ENCODE peak calls at places on chromosome 18, in six cellular contexts. F is iPS DF 6.9; J is CD4-positive, alpha-beta memory T cell; G is mesendoderm; W is astrocyte of the cerebellum; Y is A549. K is an unnamed sample.

GRCh38 chr18:23487738-23488625 is 15.3 kb upstream of the RMC1 start:
- DNase-seq in F (no peak), J (no peak), G (no peak), W (no peak), Y (no peak), K (no peak)

GRCh38 chr18:50700245-50701165 is 119.3 kb downstream of the MRO start:
- DNase-seq in F (no peak), J (no peak), G (peak), W (no peak), Y (no peak), K (no peak)

GRCh38 chr18:77234504-77235365 is 14.9 kb upstream of the GALR1 start:
- DNase-seq in F (no peak), J (no peak), G (no peak), W (no peak), Y (no peak), K (no peak)

GRCh38 chr18:23228102-23229051 is 93.1 kb downstream of the CABLES1 start:
- DNase-seq in F (no peak), J (no peak), G (peak), W (no peak), Y (no peak), K (no peak)

GRCh38 chr18:62730926-62731325 is 15.6 kb downstream of the PHLPP1 start:
- DNase-seq in F (no peak), J (no peak), G (no peak), W (no peak), Y (no peak), K (no peak)

GRCh38 chr18:50125456-50125855 is 69.5 kb downstream of the MYO5B start:
- DNase-seq in F (no peak), J (no peak), G (no peak), W (no peak), Y (no peak), K (no peak)

GRCh38 chr18:47754311-47755101 is 176.0 kb downstream of the SMAD2 start:
- DNase-seq in F (peak), J (peak), G (peak), W (no peak), Y (peak), K (no peak)

GRCh38 chr18:77133051-77133919 is 702 bp upstream of the MBP start:
- DNase-seq in F (no peak), J (no peak), G (peak), W (no peak), Y (no peak), K (no peak)

GRCh38 chr18:75048776-75049454 is 160.0 kb downstream of the PTGR3 start:
- DNase-seq in F (no peak), J (no peak), G (no peak), W (no peak), Y (no peak), K (no peak)

GRCh38 chr18:38369772-38370690 is 804.4 kb upstream of the CELF4 start:
- DNase-seq in F (no peak), J (no peak), G (no peak), W (no peak), Y (no peak), K (no peak)

GRCh38 chr18:70190529-70190928 is 15.0 kb downstream of the RTTN start:
- DNase-seq in F (no peak), J (no peak), G (no peak), W (no peak), Y (no peak), K (no peak)

GRCh38 chr18:67599277-67599676 is 82.8 kb upstream of the DSEL start:
- DNase-seq in F (no peak), J (no peak), G (no peak), W (peak), Y (no peak), K (no peak)

GRCh38 chr18:5057348-5058012 is 139.6 kb downstream of the AKAIN1 start:
- DNase-seq in F (peak), J (peak), G (peak), W (peak), Y (peak), K (no peak)

GRCh38 chr18:48803951-48804855 is 146.6 kb downstream of the SMAD7 start:
- DNase-seq in F (no peak), J (no peak), G (no peak), W (no peak), Y (no peak), K (no peak)

GRCh38 chr18:69636529-69637301 is 236.0 kb downstream of the DOK6 start:
- DNase-seq in F (peak), J (peak), G (peak), W (no peak), Y (no peak), K (no peak)

GRCh38 chr18:36809590-36810381 is 19.0 kb downstream of the TPGS2 start:
- DNase-seq in F (peak), J (peak), G (peak), W (peak), Y (peak), K (no peak)

GRCh38 chr18:64747803-64748202 is 598.9 kb upstream of the LINC00305 start:
- DNase-seq in F (no peak), J (no peak), G (peak), W (no peak), Y (no peak), K (no peak)

GRCh38 chr18:62880034-62880433 is 164.7 kb downstream of the PHLPP1 start:
- DNase-seq in F (no peak), J (no peak), G (no peak), W (no peak), Y (no peak), K (no peak)

GRCh38 chr18:79567481-79568147 is 112.0 kb upstream of the CTDP1 start:
- DNase-seq in F (peak), J (no peak), G (peak), W (peak), Y (no peak), K (peak)

GRCh38 chr18:23977103-23977502 is 37.5 kb upstream of the TTC39C start:
- DNase-seq in F (no peak), J (no peak), G (no peak), W (no peak), Y (no peak), K (no peak)

GRCh38 chr18:61608306-61608705 is 275.1 kb downstream of the CDH20 start:
- DNase-seq in F (no peak), J (no peak), G (no peak), W (no peak), Y (no peak), K (no peak)

GRCh38 chr18:487371-487770 is 13.1 kb downstream of the COLEC12 start:
- DNase-seq in F (no peak), J (no peak), G (no peak), W (no peak), Y (no peak), K (no peak)

GRCh38 chr18:5052491-5052890 is 144.6 kb downstream of the AKAIN1 start:
- DNase-seq in F (no peak), J (no peak), G (no peak), W (no peak), Y (no peak), K (no peak)

GRCh38 chr18:30415903-30416302 is 626.6 kb downstream of the DSC3 start:
- DNase-seq in F (no peak), J (no peak), G (no peak), W (no peak), Y (no peak), K (no peak)

GRCh38 chr18:11504962-11505361 is 104.4 kb upstream of the SLC35G4 start:
- DNase-seq in F (no peak), J (no peak), G (no peak), W (no peak), Y (no peak), K (no peak)

GRCh38 chr18:27839141-27839540 is 337.8 kb downstream of the CDH2 start:
- DNase-seq in F (no peak), J (no peak), G (peak), W (peak), Y (peak), K (peak)

GRCh38 chr18:12256946-12257345 is 2.8 kb downstream of the CIDEA start:
- DNase-seq in F (no peak), J (no peak), G (peak), W (no peak), Y (no peak), K (no peak)

GRCh38 chr18:32019251-32019943 is 772 bp downstream of the RNF125 start:
- DNase-seq in F (peak), J (peak), G (peak), W (no peak), Y (peak), K (no peak)

GRCh38 chr18:49597556-49597955 is 35.7 kb downstream of the LIPG start:
- DNase-seq in F (no peak), J (no peak), G (peak), W (no peak), Y (no peak), K (no peak)

GRCh38 chr18:48293954-48294893 is 115.0 kb downstream of the ZBTB7C start:
- DNase-seq in F (no peak), J (no peak), G (peak), W (no peak), Y (no peak), K (no peak)

GRCh38 chr18:23738151-23738550 is 48.9 kb downstream of the LAMA3 start:
- DNase-seq in F (no peak), J (no peak), G (no peak), W (no peak), Y (no peak), K (no peak)

GRCh38 chr18:23584019-23584970 is 2.0 kb downstream of the NPC1 start:
- DNase-seq in F (no peak), J (no peak), G (no peak), W (no peak), Y (no peak), K (no peak)

GRCh38 chr18:31325051-31325450 is 7.1 kb downstream of the DSG1 start:
- DNase-seq in F (no peak), J (no peak), G (no peak), W (peak), Y (no peak), K (no peak)

GRCh38 chr18:5295231-5295920 is at the start of gene ZBTB14:
- DNase-seq in F (no peak), J (peak), G (peak), W (peak), Y (peak), K (no peak)

GRCh38 chr18:67047334-67047733 is 443.4 kb upstream of the CDH19 start:
- DNase-seq in F (no peak), J (no peak), G (no peak), W (no peak), Y (no peak), K (no peak)

GRCh38 chr18:47930086-47930843 is at the start of gene SMAD2:
- DNase-seq in F (peak), J (peak), G (peak), W (peak), Y (peak), K (no peak)

GRCh38 chr18:50359806-50360205 is 15.0 kb upstream of the SKA1 start:
- DNase-seq in F (no peak), J (no peak), G (no peak), W (no peak), Y (no peak), K (no peak)

GRCh38 chr18:24395049-24395780 is 2.4 kb downstream of the OSBPL1A start:
- DNase-seq in F (no peak), J (no peak), G (no peak), W (no peak), Y (no peak), K (no peak)

DNA sequence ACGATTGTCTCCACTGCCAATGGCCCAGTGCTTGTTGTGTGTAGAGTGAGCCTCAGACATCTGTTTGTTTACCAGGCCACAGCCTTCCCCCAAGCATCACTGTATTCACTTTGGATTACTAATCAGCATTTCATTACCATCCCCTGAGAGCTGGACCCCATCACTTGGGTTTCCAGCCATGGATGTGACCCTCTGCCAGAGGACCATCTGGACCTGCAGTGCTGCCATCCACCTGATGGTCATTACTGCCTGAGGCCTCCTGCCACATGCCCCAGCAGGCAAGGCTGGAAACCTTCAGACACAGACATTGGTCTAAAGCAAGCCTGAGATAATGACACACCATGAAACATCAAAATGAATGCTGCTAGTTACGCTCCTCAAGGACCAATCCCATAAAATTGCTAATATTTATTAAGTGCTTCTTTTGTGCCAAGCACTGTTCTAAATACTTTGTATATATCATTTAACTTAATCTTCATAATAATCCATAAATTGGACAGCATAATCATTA is 2096.3 kb upstream of the CELF4 start:
- DNase-seq in F (no peak), J (no peak), G (no peak), W (no peak), Y (no peak), K (no peak)
- H3K4me3 ChIP-seq in F (no peak), J (no peak), G (no peak), W (no peak), Y (no peak), K (no peak)

GRCh38 chr18:34978953-34979608 is 62.1 kb upstream of the MAPRE2 start:
- DNase-seq in F (no peak), J (peak), G (peak), W (peak), Y (peak), K (peak)
- H3K4me3 ChIP-seq in F (peak), J (peak), G (no peak), W (peak), Y (peak), K (peak)

GRCh38 chr18:13465476-13465875 is 246.9 kb downstream of the LDLRAD4 start:
- DNase-seq in F (no peak), J (no peak), G (no peak), W (no peak), Y (no peak), K (no peak)
- H3K4me3 ChIP-seq in F (no peak), J (peak), G (no peak), W (no peak), Y (no peak), K (no peak)

DNA sequence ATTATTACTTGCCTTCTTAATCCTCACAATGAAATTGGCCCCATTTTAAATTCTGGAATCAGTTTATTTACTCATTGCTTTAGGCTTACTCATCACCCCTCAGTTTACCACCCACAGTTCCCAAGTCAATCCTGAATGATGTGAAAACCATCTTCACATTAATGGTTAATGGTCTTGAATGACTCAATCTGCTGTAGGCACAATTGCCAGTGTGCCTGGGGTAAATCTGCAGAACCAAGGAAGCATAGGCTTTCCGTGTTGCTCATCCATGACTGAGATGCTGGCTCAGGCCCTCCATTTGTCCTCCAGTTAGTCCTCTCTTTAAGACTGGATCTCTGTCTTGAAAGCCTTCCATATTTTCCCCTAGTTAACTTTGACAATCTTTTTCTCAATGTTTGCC is 164.5 kb downstream of the PMAIP1 start:
- DNase-seq in F (no peak), J (no peak), G (no peak), W (no peak), Y (no peak), K (no peak)
- H3K4me3 ChIP-seq in F (no peak), J (no peak), G (no peak), W (no peak), Y (no peak), K (no peak)

DNA sequence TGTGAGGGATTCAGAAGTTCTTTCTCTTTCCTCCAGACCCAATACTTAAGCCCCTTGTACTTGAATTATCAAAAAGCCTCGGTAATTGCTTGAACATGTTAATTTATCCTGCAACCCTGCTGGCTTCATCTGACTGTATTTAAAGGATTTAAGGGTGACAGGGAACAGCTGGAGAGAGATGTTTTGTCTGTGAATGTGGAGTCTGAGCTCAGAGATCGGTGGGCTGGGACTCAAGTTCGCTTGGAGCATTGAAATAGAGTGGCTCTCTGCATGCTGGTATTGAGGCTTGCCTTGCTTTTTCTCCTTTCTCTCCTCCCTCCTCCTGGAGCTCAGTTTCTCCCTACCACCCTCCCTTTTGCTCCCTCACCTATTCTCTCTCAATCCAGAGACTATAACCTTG is 73.6 kb downstream of the BOD1L2 start:
- DNase-seq in F (no peak), J (no peak), G (no peak), W (no peak), Y (no peak), K (no peak)
- H3K4me3 ChIP-seq in F (no peak), J (no peak), G (no peak), W (no peak), Y (no peak), K (no peak)

GRCh38 chr18:3624818-3625716 is 175.1 kb downstream of the TGIF1 start:
- DNase-seq in F (no peak), J (peak), G (peak), W (peak), Y (peak), K (peak)

GRCh38 chr18:3625717-3626091 is 175.7 kb downstream of the TGIF1 start:
- DNase-seq in F (no peak), J (no peak), G (no peak), W (no peak), Y (no peak), K (no peak)

GRCh38 chr18:3626927-3627240 is 176.9 kb downstream of the TGIF1 start:
- DNase-seq in F (no peak), J (no peak), G (no peak), W (no peak), Y (no peak), K (no peak)

GRCh38 chr18:3624546-3624817 is 174.5 kb downstream of the TGIF1 start:
- DNase-seq in F (no peak), J (no peak), G (no peak), W (no peak), Y (no peak), K (no peak)

DNA sequence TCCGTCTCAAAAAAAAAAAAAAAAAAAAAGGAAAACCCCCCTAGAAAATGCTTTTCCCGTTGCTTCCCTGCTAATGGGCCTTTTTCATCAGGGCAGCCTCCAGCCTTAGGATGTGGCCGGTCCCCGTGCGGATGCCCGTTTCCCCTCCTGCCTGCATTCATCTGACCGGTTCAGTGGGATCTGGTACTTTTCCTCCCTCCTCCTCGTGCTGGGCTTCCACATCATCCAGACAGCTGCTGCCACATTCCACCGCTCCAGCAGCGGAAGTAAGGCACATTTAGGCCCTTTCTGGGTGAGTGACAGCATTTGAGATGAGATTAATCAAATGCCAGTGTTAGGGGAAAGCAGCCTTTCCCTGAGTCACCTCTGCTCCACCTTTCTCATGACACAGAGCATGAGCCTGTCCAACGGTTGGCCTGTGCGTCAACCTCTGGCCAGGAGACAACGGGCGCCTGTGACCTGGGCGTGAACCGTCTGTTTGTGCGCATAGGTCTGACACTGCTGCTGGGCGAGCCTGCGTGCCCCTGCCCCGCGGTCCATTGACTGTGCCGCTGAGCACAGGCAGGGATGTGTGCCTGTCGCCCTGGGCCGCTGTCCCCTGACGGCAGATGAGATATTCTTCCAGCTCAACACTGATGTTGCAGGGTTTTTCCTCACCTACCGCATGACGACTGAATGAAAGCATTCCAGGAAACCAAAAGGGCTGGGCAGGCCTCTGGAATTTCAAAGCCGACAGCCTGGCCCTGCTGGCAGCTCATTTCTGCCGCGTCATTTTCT is 174.0 kb downstream of the TGIF1 start:
- DNase-seq in F (no peak), J (no peak), G (peak), W (peak), Y (peak), K (peak)
- H3K4me3 ChIP-seq in F (no peak), J (no peak), G (no peak), W (no peak), Y (peak), K (peak)

GRCh38 chr18:13624563-13625237 is 101.7 kb downstream of the FAM210A start:
- DNase-seq in F (no peak), J (no peak), G (no peak), W (no peak), Y (no peak), K (no peak)

GRCh38 chr18:13623871-13624270 is 102.5 kb downstream of the FAM210A start:
- DNase-seq in F (no peak), J (no peak), G (no peak), W (no peak), Y (no peak), K (no peak)

GRCh38 chr18:13621886-13622619 is 104.3 kb downstream of the FAM210A start:
- DNase-seq in F (no peak), J (no peak), G (no peak), W (no peak), Y (no peak), K (no peak)

GRCh38 chr18:13622751-13623150 is 103.6 kb downstream of the FAM210A start:
- DNase-seq in F (no peak), J (no peak), G (no peak), W (no peak), Y (no peak), K (no peak)

DNA sequence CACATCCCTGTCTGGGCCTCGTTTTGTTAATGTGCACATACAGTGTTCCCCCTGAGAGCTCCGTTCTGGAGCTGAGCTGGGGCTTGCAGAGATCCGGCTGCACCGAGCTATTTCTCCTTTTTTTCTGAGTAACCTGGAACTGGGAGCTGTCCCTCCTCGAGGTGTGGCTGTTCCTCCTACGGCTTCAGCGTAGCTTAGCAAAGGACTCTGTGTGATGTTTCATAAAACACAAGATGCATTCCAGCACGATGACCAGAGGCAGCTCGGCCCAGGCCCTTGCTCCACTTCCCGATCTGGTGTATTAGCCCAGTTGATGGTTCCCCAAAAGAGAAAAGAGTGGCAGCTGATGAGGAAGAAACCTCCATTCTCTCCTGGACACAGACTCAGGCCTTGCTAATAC is 103.0 kb downstream of the FAM210A start:
- DNase-seq in F (no peak), J (no peak), G (no peak), W (no peak), Y (no peak), K (no peak)
- H3K4me3 ChIP-seq in F (no peak), J (no peak), G (no peak), W (no peak), Y (no peak), K (no peak)